ENCODE peak calls at places on chromosome 5, in nine cellular contexts. One of them, this sample, is unnamed.

GRCh38 chr5:154756203-154756870 is 1.2 kb downstream of the LARP1 start:
- DNase-seq in substantia nigra: peak
- DNase-seq in stomach: peak
- DNase-seq in psoas muscle: peak
- DNase-seq in lower lobe of right lung: peak
- DNase-seq in IMR-90: no peak
- DNase-seq in OCI-LY7: peak
- DNase-seq in endothelial cell of umbilical vein: peak
- DNase-seq in tibial artery: peak
- DNase-seq in this sample: peak

GRCh38 chr5:150658699-150659265 is 2.3 kb upstream of the MYOZ3 start:
- DNase-seq in OCI-LY7: no peak
- DNase-seq in substantia nigra: no peak
- DNase-seq in stomach: no peak
- DNase-seq in lower lobe of right lung: no peak
- DNase-seq in tibial artery: peak
- DNase-seq in endothelial cell of umbilical vein: peak
- DNase-seq in IMR-90: no peak
- DNase-seq in psoas muscle: no peak
- DNase-seq in this sample: no peak

GRCh38 chr5:181159286-181160143 is 12.1 kb downstream of the OR2V2 start:
- DNase-seq in IMR-90: peak
- DNase-seq in OCI-LY7: peak
- DNase-seq in endothelial cell of umbilical vein: peak
- DNase-seq in substantia nigra: peak
- DNase-seq in stomach: peak
- DNase-seq in psoas muscle: peak
- DNase-seq in tibial artery: peak
- DNase-seq in lower lobe of right lung: peak
- DNase-seq in this sample: peak

GRCh38 chr5:179803651-179804598 is 2.7 kb downstream of the MGAT4B start:
- DNase-seq in tibial artery: no peak
- DNase-seq in IMR-90: peak
- DNase-seq in lower lobe of right lung: peak
- DNase-seq in OCI-LY7: no peak
- DNase-seq in substantia nigra: no peak
- DNase-seq in stomach: no peak
- DNase-seq in psoas muscle: peak
- DNase-seq in endothelial cell of umbilical vein: peak
- DNase-seq in this sample: no peak

GRCh38 chr5:131109540-131110255 is 55.4 kb downstream of the HINT1 start:
- DNase-seq in lower lobe of right lung: no peak
- DNase-seq in stomach: no peak
- DNase-seq in psoas muscle: no peak
- DNase-seq in IMR-90: peak
- DNase-seq in substantia nigra: no peak
- DNase-seq in OCI-LY7: peak
- DNase-seq in tibial artery: no peak
- DNase-seq in endothelial cell of umbilical vein: peak
- DNase-seq in this sample: no peak

GRCh38 chr5:89729623-89730390 is 679.7 kb downstream of the CETN3 start:
- DNase-seq in tibial artery: no peak
- DNase-seq in endothelial cell of umbilical vein: peak
- DNase-seq in stomach: no peak
- DNase-seq in IMR-90: no peak
- DNase-seq in lower lobe of right lung: no peak
- DNase-seq in OCI-LY7: no peak
- DNase-seq in psoas muscle: no peak
- DNase-seq in substantia nigra: no peak
- DNase-seq in this sample: no peak

GRCh38 chr5:10158886-10159285 is 90.8 kb downstream of the ATPSCKMT start:
- DNase-seq in substantia nigra: no peak
- DNase-seq in endothelial cell of umbilical vein: no peak
- DNase-seq in tibial artery: no peak
- DNase-seq in psoas muscle: no peak
- DNase-seq in stomach: no peak
- DNase-seq in IMR-90: no peak
- DNase-seq in OCI-LY7: no peak
- DNase-seq in lower lobe of right lung: no peak
- DNase-seq in this sample: no peak

GRCh38 chr5:31916327-31916726 is 257.8 kb downstream of the GOLPH3 start:
- DNase-seq in OCI-LY7: no peak
- DNase-seq in IMR-90: no peak
- DNase-seq in stomach: no peak
- DNase-seq in psoas muscle: no peak
- DNase-seq in substantia nigra: no peak
- DNase-seq in endothelial cell of umbilical vein: no peak
- DNase-seq in tibial artery: no peak
- DNase-seq in lower lobe of right lung: no peak
- DNase-seq in this sample: no peak

DNA sequence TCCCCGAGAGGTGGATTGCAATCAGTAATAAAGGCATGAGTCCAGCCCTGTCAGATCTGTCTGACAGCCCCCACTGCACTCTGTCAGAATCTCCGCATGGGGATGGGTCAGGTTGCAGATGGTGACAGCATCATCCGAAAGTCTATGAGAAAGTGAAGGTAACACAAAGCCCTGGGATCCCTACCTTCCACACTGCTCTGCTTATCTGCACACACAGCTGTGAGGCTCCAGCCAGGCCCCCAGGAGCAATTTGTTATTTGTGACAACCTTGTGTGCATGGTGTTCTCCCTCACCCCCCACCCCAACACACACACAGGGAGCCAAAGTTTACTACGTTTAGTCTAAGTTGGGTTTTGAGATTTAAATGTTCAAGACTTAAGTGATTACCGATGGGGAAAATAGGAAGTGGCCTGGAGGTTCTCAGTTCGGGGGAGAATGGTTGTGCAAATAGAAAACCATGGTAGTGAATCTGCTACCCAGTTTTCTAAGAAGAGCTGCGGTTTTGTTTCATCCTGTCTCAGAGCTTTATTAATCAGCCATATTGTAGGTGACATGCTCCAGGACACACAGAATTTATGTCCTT is 92.7 kb downstream of the SV2C start:
- DNase-seq in IMR-90: no peak
- DNase-seq in OCI-LY7: peak
- DNase-seq in stomach: no peak
- DNase-seq in tibial artery: no peak
- DNase-seq in psoas muscle: no peak
- DNase-seq in endothelial cell of umbilical vein: no peak
- DNase-seq in substantia nigra: no peak
- DNase-seq in lower lobe of right lung: no peak
- DNase-seq in this sample: no peak
- H3K27ac ChIP-seq in IMR-90: no peak
- H3K27ac ChIP-seq in OCI-LY7: no peak
- H3K27ac ChIP-seq in stomach: no peak
- H3K27ac ChIP-seq in tibial artery: no peak
- H3K27ac ChIP-seq in psoas muscle: no peak
- H3K27ac ChIP-seq in endothelial cell of umbilical vein: no peak
- H3K27ac ChIP-seq in substantia nigra: no peak
- H3K27ac ChIP-seq in lower lobe of right lung: no peak
- H3K27ac ChIP-seq in this sample: no peak

GRCh38 chr5:157576678-157577077 is 1.1 kb upstream of the ADAM19 start:
- DNase-seq in OCI-LY7: no peak
- DNase-seq in endothelial cell of umbilical vein: no peak
- DNase-seq in IMR-90: no peak
- DNase-seq in tibial artery: no peak
- DNase-seq in lower lobe of right lung: no peak
- DNase-seq in substantia nigra: no peak
- DNase-seq in stomach: no peak
- DNase-seq in psoas muscle: no peak
- DNase-seq in this sample: no peak
- H3K27ac ChIP-seq in OCI-LY7: no peak
- H3K27ac ChIP-seq in endothelial cell of umbilical vein: no peak
- H3K27ac ChIP-seq in IMR-90: no peak
- H3K27ac ChIP-seq in tibial artery: no peak
- H3K27ac ChIP-seq in lower lobe of right lung: no peak
- H3K27ac ChIP-seq in substantia nigra: no peak
- H3K27ac ChIP-seq in stomach: no peak
- H3K27ac ChIP-seq in psoas muscle: no peak
- H3K27ac ChIP-seq in this sample: no peak

GRCh38 chr5:176388003-176388340 is 426 bp downstream of the NOP16 start:
- DNase-seq in lower lobe of right lung: no peak
- DNase-seq in stomach: no peak
- DNase-seq in IMR-90: peak
- DNase-seq in substantia nigra: no peak
- DNase-seq in tibial artery: no peak
- DNase-seq in psoas muscle: no peak
- DNase-seq in OCI-LY7: peak
- DNase-seq in endothelial cell of umbilical vein: no peak
- DNase-seq in this sample: no peak
- H3K27ac ChIP-seq in lower lobe of right lung: peak
- H3K27ac ChIP-seq in stomach: peak
- H3K27ac ChIP-seq in IMR-90: peak
- H3K27ac ChIP-seq in substantia nigra: peak
- H3K27ac ChIP-seq in tibial artery: peak
- H3K27ac ChIP-seq in psoas muscle: peak
- H3K27ac ChIP-seq in OCI-LY7: peak
- H3K27ac ChIP-seq in endothelial cell of umbilical vein: peak
- H3K27ac ChIP-seq in this sample: no peak

GRCh38 chr5:132831095-132831860 is 831 bp upstream of the SHROOM1 start:
- DNase-seq in lower lobe of right lung: no peak
- DNase-seq in endothelial cell of umbilical vein: no peak
- DNase-seq in tibial artery: no peak
- DNase-seq in OCI-LY7: no peak
- DNase-seq in substantia nigra: no peak
- DNase-seq in stomach: no peak
- DNase-seq in psoas muscle: no peak
- DNase-seq in IMR-90: no peak
- DNase-seq in this sample: no peak

GRCh38 chr5:132830436-132831094 is at the start of gene SHROOM1:
- DNase-seq in tibial artery: peak
- DNase-seq in psoas muscle: peak
- DNase-seq in endothelial cell of umbilical vein: peak
- DNase-seq in OCI-LY7: peak
- DNase-seq in lower lobe of right lung: peak
- DNase-seq in substantia nigra: peak
- DNase-seq in IMR-90: peak
- DNase-seq in stomach: peak
- DNase-seq in this sample: peak

GRCh38 chr5:132827943-132828673 is 2.3 kb downstream of the SHROOM1 start:
- DNase-seq in IMR-90: no peak
- DNase-seq in lower lobe of right lung: no peak
- DNase-seq in endothelial cell of umbilical vein: no peak
- DNase-seq in substantia nigra: no peak
- DNase-seq in stomach: no peak
- DNase-seq in OCI-LY7: no peak
- DNase-seq in tibial artery: no peak
- DNase-seq in psoas muscle: no peak
- DNase-seq in this sample: no peak

GRCh38 chr5:132828846-132829494 is 1.5 kb downstream of the SHROOM1 start:
- DNase-seq in stomach: peak
- DNase-seq in tibial artery: no peak
- DNase-seq in endothelial cell of umbilical vein: peak
- DNase-seq in lower lobe of right lung: peak
- DNase-seq in substantia nigra: no peak
- DNase-seq in IMR-90: no peak
- DNase-seq in psoas muscle: no peak
- DNase-seq in OCI-LY7: no peak
- DNase-seq in this sample: no peak

DNA sequence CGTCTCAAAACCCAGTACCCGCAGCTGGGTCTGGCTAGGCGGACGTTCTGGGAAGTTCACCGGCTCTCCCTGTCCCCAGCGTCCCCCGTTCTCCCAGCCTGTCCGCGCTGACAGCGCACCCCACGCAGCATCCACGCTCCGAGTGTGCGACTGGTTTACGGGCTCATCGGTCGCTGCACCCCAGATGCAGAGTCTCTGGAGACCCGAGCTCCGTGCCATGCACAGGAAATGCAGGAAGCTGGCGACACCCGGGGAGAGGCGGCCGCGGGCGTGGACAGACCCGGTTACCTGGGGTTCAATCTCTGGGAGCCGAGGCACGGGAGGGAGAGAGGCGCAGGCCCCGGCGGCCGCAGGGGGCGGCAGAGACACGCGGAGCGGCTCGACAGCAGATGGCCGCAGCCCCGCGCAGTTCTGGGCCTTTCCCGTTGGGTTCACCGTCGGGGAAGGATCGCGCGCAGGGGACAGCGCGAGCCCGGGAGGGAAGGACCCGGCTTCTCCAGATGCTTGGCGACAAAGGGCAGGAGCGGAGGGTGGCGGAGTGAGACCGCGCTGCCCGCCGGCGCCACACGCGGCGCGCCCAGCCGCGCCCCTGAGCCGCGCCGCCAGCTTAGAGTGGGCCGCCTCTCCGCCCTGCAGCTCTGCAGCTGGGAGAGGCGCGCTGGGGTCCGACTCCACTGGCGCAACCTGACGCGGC is 558 bp downstream of the SHROOM1 start:
- DNase-seq in psoas muscle: peak
- DNase-seq in substantia nigra: peak
- DNase-seq in lower lobe of right lung: peak
- DNase-seq in IMR-90: peak
- DNase-seq in stomach: peak
- DNase-seq in endothelial cell of umbilical vein: peak
- DNase-seq in OCI-LY7: peak
- DNase-seq in tibial artery: peak
- DNase-seq in this sample: peak
- H3K27ac ChIP-seq in psoas muscle: peak
- H3K27ac ChIP-seq in substantia nigra: peak
- H3K27ac ChIP-seq in lower lobe of right lung: peak
- H3K27ac ChIP-seq in IMR-90: peak
- H3K27ac ChIP-seq in stomach: peak
- H3K27ac ChIP-seq in endothelial cell of umbilical vein: peak
- H3K27ac ChIP-seq in OCI-LY7: no peak
- H3K27ac ChIP-seq in tibial artery: peak
- H3K27ac ChIP-seq in this sample: peak